ENCODE peak calls at places on chromosomes 4 and X, in four cellular contexts. One of them, this sample, is unnamed.

GRCh38 chr4:159455675-159456235 is 352.9 kb downstream of the RAPGEF2 start:
- DNase-seq in K562: peak; percentile 72
- DNase-seq in HepG2: peak; percentile 49
- DNase-seq in H1: no peak
- DNase-seq in this sample: no peak

GRCh38 chr4:51894246-51894645 is 51.3 kb downstream of the DCUN1D4 start:
- DNase-seq in K562: no peak
- DNase-seq in H1: no peak
- DNase-seq in HepG2: no peak
- DNase-seq in this sample: no peak

GRCh38 chr4:77920371-77920770 is 57.7 kb downstream of the MRPL1 start:
- DNase-seq in HepG2: no peak
- DNase-seq in K562: no peak
- DNase-seq in H1: no peak
- DNase-seq in this sample: no peak

GRCh38 chr4:188603646-188604045 is 464.4 kb downstream of the TRIML1 start:
- DNase-seq in HepG2: no peak
- DNase-seq in H1: no peak
- DNase-seq in K562: no peak
- DNase-seq in this sample: no peak

GRCh38 chr4:90095000-90095399 is 32.2 kb upstream of the CCSER1 start:
- DNase-seq in H1: no peak
- DNase-seq in HepG2: no peak
- DNase-seq in K562: no peak
- DNase-seq in this sample: no peak

GRCh38 chr4:73341454-73341853 is 62.6 kb upstream of the ALB start:
- DNase-seq in K562: peak; percentile 24
- DNase-seq in H1: peak; percentile 53
- DNase-seq in HepG2: peak; percentile 85
- DNase-seq in this sample: peak; percentile 16

GRCh38 chr4:94413085-94413685 is 38.6 kb upstream of the PDLIM5 start:
- DNase-seq in K562: no peak
- DNase-seq in HepG2: no peak
- DNase-seq in H1: no peak
- DNase-seq in this sample: no peak

GRCh38 chr4:69600013-69600412 is 39.4 kb downstream of the UGT2A2 start:
- DNase-seq in H1: no peak
- DNase-seq in HepG2: no peak
- DNase-seq in K562: no peak
- DNase-seq in this sample: no peak

GRCh38 chr4:8188743-8189550 is 10.1 kb upstream of the SH3TC1 start:
- DNase-seq in HepG2: no peak
- DNase-seq in H1: no peak
- DNase-seq in K562: no peak
- DNase-seq in this sample: no peak

GRCh38 chr4:25533237-25533636 is 122.4 kb upstream of the SLC34A2 start:
- DNase-seq in K562: no peak
- DNase-seq in H1: no peak
- DNase-seq in HepG2: no peak
- DNase-seq in this sample: no peak

GRCh38 chr4:44740201-44740600 is 13.8 kb upstream of the GNPDA2 start:
- DNase-seq in H1: no peak
- DNase-seq in HepG2: no peak
- DNase-seq in K562: no peak
- DNase-seq in this sample: no peak

GRCh38 chr4:137310593-137311490 is 221.5 kb downstream of the PCDH18 start:
- DNase-seq in K562: no peak
- DNase-seq in H1: no peak
- DNase-seq in HepG2: no peak
- DNase-seq in this sample: no peak

GRCh38 chr4:2253160-2254084 is 8.5 kb downstream of the MXD4 start:
- DNase-seq in K562: no peak
- DNase-seq in H1: no peak
- DNase-seq in HepG2: no peak
- DNase-seq in this sample: no peak

GRCh38 chrX:47958943-47959342 is 44.8 kb downstream of the ZNF182 start:
- DNase-seq in H1: no peak
- DNase-seq in K562: peak; percentile 11
- DNase-seq in HepG2: peak; percentile 21
- DNase-seq in this sample: no peak

GRCh38 chr4:86825511-86825910 is 23.7 kb downstream of the SLC10A6 start:
- DNase-seq in HepG2: no peak
- DNase-seq in H1: no peak
- DNase-seq in K562: no peak
- DNase-seq in this sample: no peak

GRCh38 chr4:143307536-143307935 is 29.1 kb upstream of the GAB1 start:
- DNase-seq in K562: no peak
- DNase-seq in H1: no peak
- DNase-seq in HepG2: no peak
- DNase-seq in this sample: no peak

GRCh38 chr4:153788419-153789276 is at the start of gene SFRP2:
- DNase-seq in HepG2: no peak
- DNase-seq in K562: no peak
- DNase-seq in H1: peak; percentile 84
- DNase-seq in this sample: no peak

GRCh38 chrX:20500171-20500865 is 233.6 kb upstream of the RPS6KA3 start:
- DNase-seq in H1: no peak
- DNase-seq in K562: no peak
- DNase-seq in HepG2: no peak
- DNase-seq in this sample: no peak

GRCh38 chrX:45760187-45760742 is 559.6 kb upstream of the DIPK2B start:
- DNase-seq in K562: no peak
- DNase-seq in HepG2: no peak
- DNase-seq in H1: no peak
- DNase-seq in this sample: no peak

GRCh38 chrX:12949927-12950656 is 24.8 kb upstream of the TMSB4X start:
- DNase-seq in HepG2: no peak
- DNase-seq in K562: peak; percentile 71
- DNase-seq in H1: no peak
- DNase-seq in this sample: peak; percentile 99

GRCh38 chrX:120260369-120260768 is 9.8 kb downstream of the ZBTB33 start:
- DNase-seq in H1: no peak
- DNase-seq in HepG2: no peak
- DNase-seq in K562: no peak
- DNase-seq in this sample: no peak

GRCh38 chr4:150971901-150972300 is 43.2 kb downstream of the LRBA start:
- DNase-seq in HepG2: no peak
- DNase-seq in H1: no peak
- DNase-seq in K562: no peak
- DNase-seq in this sample: no peak

GRCh38 chr4:88697113-88697512 is 516 bp downstream of the NAP1L5 start:
- DNase-seq in K562: no peak
- DNase-seq in H1: no peak
- DNase-seq in HepG2: no peak
- DNase-seq in this sample: no peak

GRCh38 chr4:39205000-39205399 is 22.7 kb downstream of the WDR19 start:
- DNase-seq in K562: no peak
- DNase-seq in H1: no peak
- DNase-seq in HepG2: no peak
- DNase-seq in this sample: no peak

GRCh38 chrX:83260288-83260687 is 247.8 kb upstream of the POU3F4 start:
- DNase-seq in HepG2: no peak
- DNase-seq in K562: no peak
- DNase-seq in H1: no peak
- DNase-seq in this sample: no peak

GRCh38 chr4:55636622-55636999 is 513 bp upstream of the NMU start:
- DNase-seq in K562: no peak
- DNase-seq in H1: peak; percentile 57
- DNase-seq in HepG2: no peak
- DNase-seq in this sample: no peak

GRCh38 chr4:174483792-174484191 is 38.5 kb downstream of the HPGD start:
- DNase-seq in HepG2: no peak
- DNase-seq in H1: no peak
- DNase-seq in K562: no peak
- DNase-seq in this sample: no peak

GRCh38 chr4:141642711-141643110 is 6.3 kb downstream of the IL15 start:
- DNase-seq in K562: no peak
- DNase-seq in HepG2: no peak
- DNase-seq in H1: no peak
- DNase-seq in this sample: no peak

GRCh38 chrX:103615781-103616180 is 8.0 kb downstream of the TCEAL3 start:
- DNase-seq in HepG2: no peak
- DNase-seq in H1: no peak
- DNase-seq in K562: no peak
- DNase-seq in this sample: no peak

GRCh38 chr4:83548151-83548905 is 12.4 kb downstream of the GPAT3 start:
- DNase-seq in H1: no peak
- DNase-seq in K562: peak; percentile 89
- DNase-seq in HepG2: peak; percentile 88
- DNase-seq in this sample: peak; percentile 83

DNA sequence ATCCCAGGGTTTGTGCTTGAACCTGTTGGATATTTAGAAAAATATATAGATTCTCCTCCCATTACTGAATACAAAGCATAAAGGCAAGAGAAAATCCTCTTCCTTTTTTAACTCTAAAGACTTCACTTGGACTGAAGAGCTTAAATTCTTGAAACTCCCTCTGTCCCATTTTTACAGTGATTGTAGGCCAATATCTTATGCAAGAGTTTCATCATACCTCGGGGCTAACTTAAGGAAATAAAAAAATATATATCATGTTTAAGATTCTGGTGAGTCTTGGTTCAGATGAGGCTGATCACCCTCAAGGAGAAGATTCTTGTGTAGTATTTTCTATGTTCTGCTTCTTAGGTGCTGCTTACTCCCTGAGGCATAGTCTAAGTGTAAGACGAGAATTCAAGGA is 1449.6 kb downstream of the C4orf33 start:
- DNase-seq in HepG2: no peak
- DNase-seq in K562: no peak
- DNase-seq in H1: no peak
- DNase-seq in this sample: no peak
- H3K9ac ChIP-seq in HepG2: no peak overlapping the region
- H3K9ac ChIP-seq in K562: no peak overlapping the region
- H3K9ac ChIP-seq in H1: no peak overlapping the region
- H3K9ac ChIP-seq in this sample: no peak overlapping the region

DNA sequence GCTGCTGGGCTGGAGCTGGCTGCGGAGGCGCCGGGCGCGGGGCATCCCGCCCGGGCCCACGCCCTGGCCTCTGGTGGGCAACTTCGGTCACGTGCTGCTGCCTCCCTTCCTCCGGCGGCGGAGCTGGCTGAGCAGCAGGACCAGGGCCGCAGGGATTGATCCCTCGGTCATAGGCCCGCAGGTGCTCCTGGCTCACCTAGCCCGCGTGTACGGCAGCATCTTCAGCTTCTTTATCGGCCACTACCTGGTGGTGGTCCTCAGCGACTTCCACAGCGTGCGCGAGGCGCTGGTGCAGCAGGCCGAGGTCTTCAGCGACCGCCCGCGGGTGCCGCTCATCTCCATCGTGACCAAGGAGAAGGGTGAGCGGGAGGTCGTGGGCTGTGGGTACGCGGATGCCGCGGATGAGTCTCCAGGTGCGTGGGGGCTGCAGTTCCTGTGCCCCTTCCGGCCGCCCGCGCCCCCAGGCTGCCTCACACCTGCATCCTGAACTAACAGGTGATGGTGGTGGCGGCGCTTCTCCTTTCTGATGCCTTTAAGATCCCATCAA is 499 bp downstream of the CYP2U1 start:
- DNase-seq in HepG2: no peak
- DNase-seq in H1: no peak
- DNase-seq in K562: no peak
- DNase-seq in this sample: no peak
- TF ChIP-seq CBX5 in HepG2: no peak
- TF ChIP-seq CBX5 in H1: no peak
- TF ChIP-seq CBX5 in K562: no peak
- TF ChIP-seq CBX5 in this sample: no peak

GRCh38 chr4:147731611-147732515 is at the start of gene ARHGAP10:
- DNase-seq in K562: peak; percentile 46
- DNase-seq in H1: peak; percentile 82
- DNase-seq in HepG2: no peak
- DNase-seq in this sample: no peak

GRCh38 chr4:147732516-147733193 is 767 bp downstream of the ARHGAP10 start:
- DNase-seq in HepG2: no peak
- DNase-seq in K562: no peak
- DNase-seq in H1: peak; percentile 63
- DNase-seq in this sample: no peak

GRCh38 chr4:147735413-147736301 is 3.8 kb downstream of the ARHGAP10 start:
- DNase-seq in HepG2: no peak
- DNase-seq in H1: no peak
- DNase-seq in K562: no peak
- DNase-seq in this sample: no peak

GRCh38 chr4:147734496-147734895 is 2.6 kb downstream of the ARHGAP10 start:
- DNase-seq in H1: no peak
- DNase-seq in K562: no peak
- DNase-seq in HepG2: no peak
- DNase-seq in this sample: no peak

DNA sequence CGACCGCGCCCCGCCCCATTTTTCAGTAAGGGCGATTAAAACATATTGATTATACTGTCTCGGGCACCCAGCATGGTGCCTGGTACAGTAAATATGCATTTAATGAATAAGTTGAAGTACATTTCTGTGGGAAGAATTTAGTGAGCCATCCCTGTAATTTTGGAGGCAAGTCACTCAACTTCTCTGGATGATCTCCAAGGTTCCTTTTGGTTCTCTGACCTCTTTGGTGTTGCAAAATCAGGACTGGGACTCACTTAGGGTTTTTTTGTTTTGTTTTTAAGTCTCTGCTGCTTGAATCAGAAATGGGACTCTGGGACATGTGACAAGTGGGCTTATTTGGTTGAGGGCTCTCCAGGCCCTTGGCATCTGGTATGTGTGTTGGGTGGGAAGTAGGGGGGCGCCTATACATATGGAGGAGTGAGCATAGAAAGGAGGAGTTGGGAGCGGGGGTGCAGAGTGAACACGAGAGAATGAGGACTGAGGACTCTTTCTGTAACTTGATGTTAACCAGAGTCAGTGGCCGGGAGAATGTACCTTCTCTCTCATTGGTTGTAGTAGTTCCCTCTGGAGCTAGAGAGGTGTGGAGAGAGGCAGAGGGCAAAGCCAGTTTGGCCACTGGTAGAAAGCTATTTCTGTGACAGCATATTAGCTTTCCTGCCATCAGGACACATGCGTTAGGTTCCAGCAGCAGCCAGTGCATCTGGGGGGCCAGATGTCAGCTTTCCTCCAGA is 1.9 kb downstream of the ARHGAP10 start:
- DNase-seq in HepG2: no peak
- DNase-seq in K562: no peak
- DNase-seq in H1: no peak
- DNase-seq in this sample: no peak
- H3K9ac ChIP-seq in HepG2: no peak overlapping the region
- H3K9ac ChIP-seq in K562: no peak overlapping the region
- H3K9ac ChIP-seq in H1: no peak overlapping the region
- H3K9ac ChIP-seq in this sample: peak overlapping the region; percentile 74

GRCh38 chrX:53374222-53374820 is 48.1 kb downstream of the SMC1A start:
- DNase-seq in K562: peak; percentile 81
- DNase-seq in H1: no peak
- DNase-seq in HepG2: no peak
- DNase-seq in this sample: no peak
- TF ChIP-seq CBX5 in K562: no peak
- TF ChIP-seq CBX5 in H1: no peak
- TF ChIP-seq CBX5 in HepG2: no peak
- TF ChIP-seq CBX5 in this sample: no peak